ENCODE peak calls at places on chromosomes 16 and 17, in seven cellular contexts. U is adrenal gland, J is HCT116, E is heart left ventricle, Z is tibial nerve, P is prostate gland, V is stomach. X is an unnamed sample.

GRCh38 chr16:57234707-57235092 is 10.4 kb upstream of the ARL2BP start:
- DNase-seq in U (no peak), J (no peak), E (no peak), Z (no peak), P (no peak), V (no peak), X (no peak)

GRCh38 chr17:42553866-42554249 is 1.1 kb downstream of the HSD17B1 start:
- DNase-seq in U (no peak), J (no peak), E (no peak), Z (no peak), P (no peak), V (peak; percentile 48), X (no peak)

GRCh38 chr16:57038151-57038550 is 48.8 kb downstream of the NLRC5 start:
- DNase-seq in U (no peak), J (no peak), E (no peak), Z (no peak), P (no peak), V (no peak), X (no peak)

GRCh38 chr17:65259281-65259680 is 122.1 kb downstream of the RGS9 start:
- DNase-seq in U (no peak), J (no peak), E (no peak), Z (no peak), P (no peak), V (no peak), X (no peak)

GRCh38 chr16:69937465-69937951 is 13.6 kb upstream of the CLEC18A start:
- DNase-seq in U (no peak), J (no peak), E (no peak), Z (no peak), P (no peak), V (no peak), X (peak; percentile 45)

GRCh38 chr17:45364531-45365390 is 47.9 kb upstream of the MAP3K14 start:
- DNase-seq in U (no peak), J (no peak), E (peak; percentile 50), Z (peak; percentile 9), P (no peak), V (no peak), X (peak; percentile 36)

GRCh38 chr17:77857306-77857555 is 101.3 kb upstream of the TNRC6C start:
- DNase-seq in U (no peak), J (no peak), E (no peak), Z (no peak), P (no peak), V (no peak), X (no peak)

GRCh38 chr16:87351320-87351698 is 32.3 kb downstream of the FBXO31 start:
- DNase-seq in U (no peak), J (no peak), E (peak; percentile 26), Z (no peak), P (no peak), V (no peak), X (no peak)

GRCh38 chr16:71351558-71351901 is 7.0 kb upstream of the CALB2 start:
- DNase-seq in U (no peak), J (no peak), E (no peak), Z (no peak), P (no peak), V (no peak), X (no peak)

GRCh38 chr17:42842286-42842685 is 2.1 kb upstream of the AOC2 start:
- DNase-seq in U (no peak), J (no peak), E (no peak), Z (no peak), P (no peak), V (no peak), X (no peak)

GRCh38 chr17:37256627-37257026 is 119.2 kb upstream of the C17orf78 start:
- DNase-seq in U (no peak), J (no peak), E (no peak), Z (no peak), P (no peak), V (no peak), X (no peak)

GRCh38 chr17:38914741-38915638 is 10.4 kb upstream of the LASP1NB start:
- DNase-seq in U (peak; percentile 19), J (no peak), E (no peak), Z (peak; percentile 2), P (no peak), V (peak; percentile 15), X (peak; percentile 81)

GRCh38 chr16:67399749-67400704 is 6.7 kb upstream of the TPPP3 start:
- DNase-seq in U (no peak), J (no peak), E (no peak), Z (no peak), P (no peak), V (no peak), X (no peak)
- TF ChIP-seq POLR2A in U (no peak), J (no peak), E (no peak), Z (no peak), P (no peak), V (no peak), X (no peak)

GRCh38 chr17:49976828-49977202 is 7.8 kb downstream of the DLX4 start:
- DNase-seq in U (no peak), J (no peak), E (no peak), Z (no peak), P (no peak), V (no peak), X (no peak)

GRCh38 chr17:49978501-49978900 is 9.5 kb downstream of the DLX4 start:
- DNase-seq in U (no peak), J (no peak), E (no peak), Z (no peak), P (no peak), V (no peak), X (no peak)

GRCh38 chr17:49980703-49981197 is 11.8 kb downstream of the DLX4 start:
- DNase-seq in U (no peak), J (no peak), E (no peak), Z (no peak), P (no peak), V (no peak), X (no peak)

GRCh38 chr17:49977463-49978389 is 8.7 kb downstream of the DLX4 start:
- DNase-seq in U (no peak), J (no peak), E (no peak), Z (no peak), P (no peak), V (no peak), X (no peak)

GRCh38 chr17:49979748-49980479 is 10.9 kb downstream of the DLX4 start:
- DNase-seq in U (no peak), J (no peak), E (no peak), Z (no peak), P (no peak), V (no peak), X (no peak)
- TF ChIP-seq CTCF in U (no peak), J (no peak), E (no peak), Z (no peak), P (no peak), V (no peak), X (no peak)

GRCh38 chr17:40121886-40122465 is at the start of gene MSL1:
- DNase-seq in U (peak; percentile 90), J (no peak), E (peak; percentile 90), Z (peak; percentile 82), P (peak; percentile 85), V (peak; percentile 90), X (peak; percentile 94)
- TF ChIP-seq POLR2A in U (peak; percentile 56), J (no peak), E (no peak), Z (peak; percentile 73), P (peak; percentile 74), V (no peak), X (peak; percentile 51)

DNA sequence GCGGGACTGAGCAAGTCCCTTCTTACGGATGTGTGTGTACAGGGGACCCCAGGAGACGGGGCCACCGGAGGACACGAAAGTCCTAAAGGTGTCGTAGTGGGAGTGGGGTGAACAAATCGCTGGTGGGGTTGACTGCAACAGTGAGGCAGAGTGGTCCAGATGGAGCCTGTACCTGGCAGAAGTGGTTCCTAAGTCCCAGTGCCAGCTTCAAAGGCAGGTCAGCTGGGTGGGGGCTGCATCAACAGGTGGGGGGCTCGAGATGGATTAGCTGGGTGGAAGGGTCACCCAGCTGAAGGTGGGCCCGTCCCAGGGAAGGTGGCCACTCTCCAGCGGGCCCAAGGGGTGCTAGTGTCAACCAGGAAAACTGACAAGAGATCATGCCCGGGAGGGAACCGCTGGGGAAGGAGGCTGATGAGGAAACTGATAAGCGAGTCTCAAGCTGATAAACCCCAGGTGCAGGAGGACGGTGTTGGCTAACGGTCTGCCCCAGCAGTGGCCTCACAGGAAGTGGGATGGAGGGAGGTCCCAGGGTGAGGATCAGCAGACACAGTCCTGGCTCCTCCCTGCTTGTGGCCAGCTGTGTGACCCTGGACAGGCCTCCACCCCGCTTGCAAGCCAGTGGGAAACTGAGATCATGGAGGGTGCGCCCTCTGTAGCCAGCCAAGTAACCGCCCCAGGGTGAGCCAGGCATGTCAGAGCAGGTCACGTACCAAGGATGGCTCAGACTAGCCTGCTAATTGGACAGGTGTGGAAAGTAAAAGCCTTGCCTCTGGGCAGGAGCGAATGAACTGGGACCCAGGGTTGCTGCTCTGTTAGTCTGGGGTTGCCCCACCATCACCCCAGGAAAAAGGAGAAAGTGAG is 1.0 kb downstream of the ORAI3 start:
- DNase-seq in U (peak; percentile 96), J (peak; percentile 79), E (peak; percentile 89), Z (peak; percentile 88), P (peak; percentile 77), V (peak; percentile 67), X (peak; percentile 90)
- TF ChIP-seq CTCF in U (no peak), J (no peak), E (no peak), Z (no peak), P (no peak), V (no peak), X (no peak)

GRCh38 chr16:11679250-11679649 is 11.0 kb downstream of the SNN start:
- DNase-seq in U (no peak), J (no peak), E (no peak), Z (no peak), P (no peak), V (no peak), X (no peak)

GRCh38 chr16:11677959-11678881 is 10.0 kb downstream of the SNN start:
- DNase-seq in U (no peak), J (no peak), E (no peak), Z (no peak), P (no peak), V (no peak), X (peak; percentile 47)

GRCh38 chr16:11675561-11676511 is 7.6 kb downstream of the SNN start:
- DNase-seq in U (peak; percentile 88), J (peak; percentile 72), E (peak; percentile 85), Z (no peak), P (no peak), V (peak; percentile 84), X (peak; percentile 89)

GRCh38 chr16:11676799-11677198 is 8.5 kb downstream of the SNN start:
- DNase-seq in U (no peak), J (no peak), E (no peak), Z (no peak), P (peak; percentile 76), V (no peak), X (peak; percentile 14)

DNA sequence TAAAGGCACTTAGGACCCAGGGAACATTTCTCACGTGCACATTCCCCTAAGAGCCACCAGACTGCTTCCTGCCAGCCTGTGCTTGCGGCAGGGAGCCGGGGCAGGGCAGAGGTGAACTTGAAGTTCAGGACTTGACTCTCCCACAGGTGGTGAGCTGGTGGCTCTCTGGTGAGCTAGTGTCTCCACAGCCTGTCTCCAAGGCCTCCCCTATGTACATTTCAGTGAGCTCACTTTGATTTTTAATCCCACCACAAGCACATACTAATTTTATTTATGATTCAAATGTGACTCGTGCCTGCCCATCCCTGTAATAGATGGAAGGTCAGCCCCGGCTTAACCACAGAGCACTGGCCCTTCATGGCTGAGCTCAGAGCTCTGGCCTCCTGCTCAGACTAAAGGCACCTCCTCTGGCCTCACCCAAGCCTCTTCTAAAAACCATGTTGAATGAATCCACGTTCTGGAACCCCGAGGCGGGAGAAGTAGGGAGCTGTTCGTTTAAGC is 9.2 kb downstream of the SNN start:
- DNase-seq in U (no peak), J (no peak), E (no peak), Z (no peak), P (no peak), V (no peak), X (peak; percentile 44)
- TF ChIP-seq POLR2A in U (no peak), J (no peak), E (no peak), Z (no peak), P (no peak), V (no peak), X (no peak)

GRCh38 chr17:74045608-74046007 is 157.9 kb upstream of the RPL38 start:
- DNase-seq in U (no peak), J (no peak), E (no peak), Z (no peak), P (no peak), V (no peak), X (no peak)
- TF ChIP-seq CTCF in U (no peak), J (no peak), E (no peak), Z (no peak), P (no peak), V (no peak), X (no peak)

X was measured in Peyer's patch.